ENCODE peak calls at places on chromosomes 6 and 20, in nine cellular contexts. Y, U, M, T, S, A, N, H and O are unnamed samples.

GRCh38 chr6:26022166-26022510 is 59.5 kb downstream of the TRIM38 start:
- DNase-seq in Y (no peak), U (peak; percentile 52), M (no peak), T (peak; percentile 59), S (peak; percentile 67), A (peak; percentile 77), N (no peak), H (peak; percentile 89), O (no peak)

GRCh38 chr6:169966312-169967181 is 215.1 kb downstream of the ERMARD start:
- DNase-seq in Y (no peak), U (no peak), M (no peak), T (no peak), S (no peak), A (no peak), N (no peak), H (peak; percentile 54), O (no peak)

GRCh38 chr20:34426026-34426425 is 63.0 kb downstream of the ITCH start:
- DNase-seq in Y (no peak), U (no peak), M (no peak), T (no peak), S (no peak), A (no peak), N (no peak), H (no peak), O (no peak)

GRCh38 chr6:78835817-78836216 is 31.5 kb upstream of the IRAK1BP1 start:
- DNase-seq in Y (no peak), U (no peak), M (no peak), T (no peak), S (no peak), A (no peak), N (no peak), H (no peak), O (no peak)

GRCh38 chr6:96837138-96837971 is at the start of gene GPR63:
- DNase-seq in Y (peak; percentile 72), U (peak; percentile 67), M (peak; percentile 50), T (peak; percentile 64), S (peak; percentile 73), A (peak; percentile 57), N (peak; percentile 18), H (no peak), O (peak; percentile 24)

GRCh38 chr20:24102290-24102689 is 113.7 kb upstream of the GGTLC1 start:
- DNase-seq in Y (no peak), U (no peak), M (peak; percentile 75), T (no peak), S (no peak), A (no peak), N (no peak), H (no peak), O (peak; percentile 12)

GRCh38 chr20:57114290-57115005 is 152.0 kb downstream of the BMP7 start:
- DNase-seq in Y (no peak), U (no peak), M (no peak), T (no peak), S (no peak), A (no peak), N (no peak), H (no peak), O (no peak)

GRCh38 chr6:44006872-44007303 is 120.4 kb downstream of the MRPL14 start:
- DNase-seq in Y (peak; percentile 26), U (no peak), M (no peak), T (no peak), S (peak; percentile 15), A (no peak), N (no peak), H (no peak), O (no peak)

GRCh38 chr20:53750827-53751393 is 157.3 kb upstream of the ZNF217 start:
- DNase-seq in Y (no peak), U (no peak), M (no peak), T (peak; percentile 33), S (no peak), A (no peak), N (no peak), H (no peak), O (peak; percentile 4)

GRCh38 chr6:143222758-143223334 is 162.2 kb downstream of the AIG1 start:
- DNase-seq in Y (no peak), U (no peak), M (no peak), T (no peak), S (no peak), A (no peak), N (no peak), H (no peak), O (no peak)

GRCh38 chr20:56202493-56203077 is 45.9 kb upstream of the MC3R start:
- DNase-seq in Y (no peak), U (no peak), M (no peak), T (no peak), S (no peak), A (no peak), N (no peak), H (no peak), O (no peak)

GRCh38 chr20:55977723-55978481 is 27.4 kb downstream of the CBLN4 start:
- DNase-seq in Y (no peak), U (no peak), M (no peak), T (peak; percentile 51), S (peak; percentile 74), A (no peak), N (peak; percentile 14), H (no peak), O (no peak)

GRCh38 chr6:140636237-140636636 is 1261.8 kb upstream of the CITED2 start:
- DNase-seq in Y (no peak), U (no peak), M (no peak), T (no peak), S (no peak), A (no peak), N (no peak), H (no peak), O (no peak)

GRCh38 chr20:10137032-10137431 is 81.6 kb upstream of the SNAP25 start:
- DNase-seq in Y (no peak), U (no peak), M (no peak), T (no peak), S (no peak), A (no peak), N (no peak), H (no peak), O (no peak)

GRCh38 chr6:80594461-80594860 is 488.0 kb downstream of the BCKDHB start:
- DNase-seq in Y (no peak), U (no peak), M (no peak), T (no peak), S (no peak), A (no peak), N (no peak), H (no peak), O (no peak)

GRCh38 chr6:72248621-72249020 is 362.3 kb downstream of the RIMS1 start:
- DNase-seq in Y (no peak), U (no peak), M (no peak), T (no peak), S (no peak), A (no peak), N (no peak), H (no peak), O (no peak)
- H3K27ac ChIP-seq in Y (no peak overlapping the region), U (no peak overlapping the region), M (no peak overlapping the region), T (no peak overlapping the region), S (no peak overlapping the region), A (no peak overlapping the region), N (no peak overlapping the region), H (no peak overlapping the region), O (no peak overlapping the region)

DNA sequence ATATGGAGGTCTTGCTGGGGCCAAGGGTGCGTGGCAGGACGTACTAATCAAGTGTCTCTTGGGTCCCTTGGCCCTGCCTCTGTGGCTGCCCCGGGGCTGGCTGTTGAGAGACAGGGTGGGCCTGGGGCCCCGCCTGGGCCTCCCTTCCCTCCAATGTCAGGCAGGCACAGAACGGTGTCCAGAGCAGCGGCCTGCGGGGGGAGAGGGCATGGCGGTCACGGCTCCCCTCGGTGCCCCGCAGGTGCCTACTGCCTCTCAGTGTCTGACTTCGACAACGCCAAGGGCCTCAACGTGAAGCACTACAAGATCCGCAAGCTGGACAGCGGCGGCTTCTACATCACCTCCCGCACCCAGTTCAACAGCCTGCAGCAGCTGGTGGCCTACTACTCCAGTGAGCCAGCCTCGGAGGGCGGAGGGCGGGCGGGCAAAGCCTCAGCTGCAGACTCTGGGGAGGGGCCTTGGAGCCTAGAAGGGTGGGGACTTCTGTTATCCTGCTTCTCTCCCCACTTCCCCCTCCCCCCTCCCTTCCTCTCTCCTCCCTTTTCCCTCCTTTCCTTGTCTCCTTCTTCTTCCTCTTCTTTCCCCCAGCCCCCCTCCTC is 50.1 kb downstream of the SRC start:
- DNase-seq in Y (no peak), U (no peak), M (no peak), T (no peak), S (no peak), A (no peak), N (no peak), H (no peak), O (peak; percentile 17)
- H3K4me3 ChIP-seq in Y (no peak overlapping the region), U (no peak overlapping the region), M (no peak overlapping the region), T (no peak overlapping the region), S (no peak overlapping the region), A (no peak overlapping the region), N (no peak overlapping the region), H (no peak overlapping the region), O (no peak overlapping the region)

DNA sequence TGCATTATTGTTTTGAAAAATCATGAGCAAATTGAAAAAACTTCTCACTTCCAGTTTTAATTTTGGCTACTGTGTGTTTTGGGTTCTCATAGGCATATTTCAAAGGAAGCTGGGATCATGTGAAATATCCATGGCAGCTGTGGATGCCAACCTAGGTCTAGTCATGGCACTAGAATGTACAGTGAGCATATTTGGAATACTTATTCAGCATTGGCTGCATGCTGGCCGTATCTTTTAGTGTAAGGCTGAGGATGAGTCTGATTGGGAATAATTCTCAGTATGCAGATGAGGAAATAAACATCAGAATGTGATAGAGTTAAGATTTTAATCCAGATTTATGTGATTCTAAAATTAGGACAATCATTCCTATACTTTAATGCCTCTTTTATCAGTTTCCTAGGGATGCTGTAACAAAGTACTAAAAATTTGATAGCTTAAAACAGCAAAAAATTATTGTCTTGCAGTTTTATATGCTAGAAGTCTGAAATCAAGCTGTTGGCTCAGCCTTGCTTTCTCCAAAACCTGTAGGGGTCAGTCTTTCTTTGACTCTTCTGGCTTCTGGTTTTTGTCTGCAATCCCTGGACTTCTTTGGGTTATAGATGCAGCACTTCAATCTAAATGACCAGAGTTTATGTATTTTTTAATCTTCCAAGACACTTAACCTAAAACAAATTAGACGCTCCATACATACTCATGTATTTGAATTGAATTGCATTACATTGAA is 37.7 kb upstream of the DEFB112 start:
- DNase-seq in Y (no peak), U (no peak), M (no peak), T (no peak), S (no peak), A (no peak), N (no peak), H (no peak), O (no peak)
- TF ChIP-seq CTCF in Y (no peak), U (no peak), M (peak; percentile 50), T (no peak), S (no peak), A (no peak), N (no peak), H (no peak), O (no peak)

GRCh38 chr6:90610671-90611542 is 24.0 kb upstream of the MAP3K7 start:
- DNase-seq in Y (peak; percentile 55), U (no peak), M (no peak), T (peak; percentile 40), S (peak; percentile 32), A (peak; percentile 23), N (no peak), H (no peak), O (no peak)
- H3K27ac ChIP-seq in Y (peak overlapping the region; percentile 36), U (no peak overlapping the region), M (no peak overlapping the region), T (peak overlapping the region; percentile 69), S (no peak overlapping the region), A (peak overlapping the region; percentile 39), N (peak overlapping the region; percentile 82), H (peak overlapping the region; percentile 62), O (no peak overlapping the region)